ENCODE peak calls at places on chromosomes 6 and 20, in five cellular contexts. V is breast epithelium, W is bronchial epithelial cell, N is A549, U is body of pancreas. F is an unnamed sample.

GRCh38 chr6:28673800-28674671 is 148.4 kb downstream of the GPX5 start:
- DNase-seq in N (peak), V (no peak), W (peak), U (peak), F (peak)

GRCh38 chr6:108080010-108080780 is 5.7 kb upstream of the OSTM1 start:
- DNase-seq in W (no peak), U (no peak), N (no peak), V (no peak), F (no peak)

GRCh38 chr6:88380083-88380482 is 213.9 kb upstream of the CNR1 start:
- DNase-seq in U (peak), N (peak), W (peak), V (peak), F (peak)

GRCh38 chr6:151690768-151691562 is 116.5 kb upstream of the ESR1 start:
- DNase-seq in W (no peak), N (no peak), V (no peak), U (peak), F (no peak)

GRCh38 chr20:63544958-63545516 is 2.5 kb downstream of the SRMS start:
- DNase-seq in V (no peak), N (peak), W (peak), U (no peak), F (no peak)

GRCh38 chr6:120198033-120198432 is 848.5 kb upstream of the MAN1A1 start:
- DNase-seq in V (no peak), U (no peak), W (peak), N (no peak), F (no peak)

GRCh38 chr6:78701407-78701806 is 165.9 kb upstream of the IRAK1BP1 start:
- DNase-seq in N (no peak), V (no peak), W (peak), U (no peak), F (peak)

GRCh38 chr6:156808287-156808686 is 31.1 kb downstream of the ARID1B start:
- DNase-seq in N (no peak), V (no peak), W (no peak), U (peak), F (peak)

GRCh38 chr20:41318271-41318649 is 729 bp upstream of the ZHX3 start:
- DNase-seq in N (no peak), W (peak), U (no peak), V (no peak), F (no peak)

GRCh38 chr6:147166360-147166944 is 37.8 kb upstream of the STXBP5 start:
- DNase-seq in N (no peak), U (no peak), W (no peak), V (no peak), F (no peak)

GRCh38 chr20:63754008-63754407 is 14.4 kb downstream of the SLC2A4RG start:
- DNase-seq in V (no peak), N (no peak), U (no peak), W (no peak), F (no peak)

GRCh38 chr6:134846031-134846430 is 103.9 kb downstream of the ALDH8A1 start:
- DNase-seq in U (no peak), N (no peak), W (no peak), V (no peak), F (no peak)

GRCh38 chr6:24925661-24926060 is 10.1 kb downstream of the RIPOR2 start:
- DNase-seq in W (no peak), U (no peak), N (no peak), V (no peak), F (no peak)

GRCh38 chr6:52243282-52243893 is 912 bp downstream of the IL17F start:
- DNase-seq in V (no peak), N (no peak), W (peak), U (no peak), F (no peak)

GRCh38 chr6:90179190-90180169 is 117.2 kb downstream of the BACH2 start:
- DNase-seq in W (peak), U (no peak), V (no peak), N (no peak), F (no peak)

GRCh38 chr6:158769696-158770446 is 49.3 kb downstream of the EZR start:
- DNase-seq in W (no peak), N (no peak), U (no peak), V (no peak), F (no peak)

GRCh38 chr6:133590814-133591213 is 298.1 kb upstream of the TCF21 start:
- DNase-seq in W (peak), N (no peak), V (no peak), U (no peak), F (no peak)

GRCh38 chr6:52610745-52611355 is 34.0 kb upstream of the TRAM2 start:
- DNase-seq in W (peak), V (no peak), N (no peak), U (no peak), F (no peak)

GRCh38 chr20:726160-726559 is 42.1 kb downstream of the SLC52A3 start:
- DNase-seq in V (no peak), N (no peak), W (no peak), U (no peak), F (no peak)

GRCh38 chr20:731891-732560 is 36.3 kb downstream of the SLC52A3 start:
- DNase-seq in U (no peak), N (no peak), W (no peak), V (no peak), F (no peak)

GRCh38 chr20:730005-730404 is 38.3 kb downstream of the SLC52A3 start:
- DNase-seq in V (no peak), N (no peak), U (no peak), W (no peak), F (no peak)

GRCh38 chr20:725491-725890 is 42.8 kb downstream of the SLC52A3 start:
- DNase-seq in V (no peak), W (no peak), U (no peak), N (no peak), F (no peak)

GRCh38 chr20:728022-728944 is 40.0 kb downstream of the SLC52A3 start:
- DNase-seq in V (no peak), W (peak), U (peak), N (peak), F (no peak)
- TF ChIP-seq CTCF in V (peak), W (peak), U (peak), N (peak), F (peak)

GRCh38 chr6:137845460-137845859 is 21.6 kb upstream of the TNFAIP3 start:
- DNase-seq in N (no peak), W (peak), U (no peak), V (no peak), F (no peak)
- TF ChIP-seq CTCF in N (no peak), W (peak), U (peak), V (no peak), F (no peak)

GRCh38 chr20:61662226-61662945 is 403.3 kb downstream of the TAF4 start:
- DNase-seq in W (no peak), U (no peak), V (no peak), N (peak), F (no peak)
- TF ChIP-seq CTCF in W (no peak), U (no peak), V (no peak), N (no peak), F (peak)

DNA sequence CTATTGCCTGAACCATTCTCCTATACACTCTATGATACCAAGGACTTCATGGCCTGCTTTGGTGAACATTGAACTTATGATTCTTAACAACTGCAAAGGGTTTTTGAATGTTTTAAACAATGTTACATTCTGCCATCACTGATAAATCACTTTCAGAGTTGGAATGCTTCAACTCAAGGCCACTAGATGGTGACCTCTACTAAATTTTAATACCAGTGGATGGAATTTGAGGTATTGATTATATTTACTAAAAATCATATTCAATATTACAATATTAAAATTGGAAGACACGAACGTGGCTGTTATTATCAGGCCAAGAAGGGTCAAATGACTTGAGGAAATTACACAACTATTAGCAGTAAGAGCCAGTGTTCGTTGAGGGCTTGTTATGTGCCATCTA is 18.6 kb downstream of the MYCT1 start:
- DNase-seq in U (no peak), V (no peak), N (no peak), W (no peak), F (no peak)
- TF ChIP-seq CTCF in U (no peak), V (no peak), N (peak), W (no peak), F (no peak)

DNA sequence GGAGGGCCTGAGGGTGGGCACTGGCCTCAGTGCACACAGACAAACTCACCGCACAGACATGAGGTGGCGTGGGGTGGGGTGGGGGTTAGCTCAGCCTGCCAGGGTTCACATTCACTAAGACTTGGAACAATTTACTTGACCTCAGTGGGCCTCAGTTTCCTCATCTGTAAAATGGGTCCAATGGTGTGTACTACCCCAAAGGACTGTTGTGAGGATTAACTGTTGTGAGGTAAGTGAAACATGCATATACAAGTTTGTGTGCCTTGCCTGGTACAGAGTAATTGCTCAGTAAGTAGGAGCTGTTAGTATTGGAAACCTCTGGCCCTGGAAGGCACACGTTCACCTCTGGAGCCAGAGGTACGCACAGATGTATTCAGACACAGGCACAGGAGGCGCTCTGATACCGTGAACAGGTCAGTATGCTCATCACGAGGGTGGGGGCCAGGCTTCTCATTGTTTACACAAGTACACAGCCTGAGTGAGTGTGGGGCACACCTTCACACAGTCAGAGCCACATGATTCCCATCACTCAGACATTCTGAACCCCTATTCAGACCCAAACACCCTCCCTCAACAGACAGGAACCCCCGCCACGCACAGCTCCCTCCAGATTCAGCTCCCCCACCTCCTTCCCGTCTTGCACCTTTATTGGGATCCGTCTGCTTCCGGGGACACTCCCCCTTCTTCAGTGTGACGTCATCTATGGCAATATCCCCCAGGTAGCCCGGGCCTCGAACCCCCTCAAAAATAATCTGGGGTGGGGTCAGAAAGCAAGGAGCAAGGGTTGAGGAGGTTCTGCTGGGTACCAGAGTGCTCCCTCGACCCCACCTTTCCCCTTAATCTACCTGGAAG is 59.9 kb downstream of the MDGA1 start:
- DNase-seq in V (no peak), U (no peak), N (no peak), W (no peak), F (no peak)
- TF ChIP-seq CTCF in V (no peak), U (no peak), N (no peak), W (peak), F (no peak)

DNA sequence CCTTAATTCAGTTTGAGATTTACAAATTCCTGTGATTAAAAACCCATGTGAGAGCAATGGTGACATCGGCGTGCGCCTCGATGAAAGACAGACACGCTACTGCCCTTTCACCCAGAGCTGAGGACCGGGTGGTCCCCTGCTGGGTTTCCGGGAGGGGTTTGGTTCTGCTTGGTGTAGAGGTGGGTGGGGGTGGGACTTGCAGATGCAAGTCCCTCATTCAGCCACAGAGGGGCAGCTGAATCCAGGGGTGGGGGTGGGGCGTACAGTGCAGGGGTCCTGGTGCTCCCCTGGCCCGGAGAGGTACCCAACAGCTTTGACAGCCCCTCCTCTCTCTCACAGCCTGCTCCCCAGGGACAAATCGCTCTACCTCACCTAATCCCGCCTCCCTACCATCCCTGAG is 118.7 kb downstream of the JPH2 start:
- DNase-seq in W (no peak), V (peak), U (no peak), N (no peak), F (no peak)
- TF ChIP-seq CTCF in W (no peak), V (no peak), U (no peak), N (no peak), F (no peak)

GRCh38 chr6:81241717-81242116 is 510.8 kb downstream of the TENT5A start:
- DNase-seq in W (peak), N (peak), U (no peak), V (no peak), F (peak)
- TF ChIP-seq CTCF in W (peak), N (no peak), U (peak), V (no peak), F (peak)

GRCh38 chr6:36915599-36915998 is 29.8 kb downstream of the C6orf89 start:
- DNase-seq in W (no peak), V (no peak), U (no peak), N (no peak), F (no peak)

GRCh38 chr6:36916159-36916558 is 30.4 kb downstream of the C6orf89 start:
- DNase-seq in U (no peak), W (peak), V (no peak), N (no peak), F (no peak)

GRCh38 chr6:36912583-36912982 is 26.8 kb downstream of the C6orf89 start:
- DNase-seq in U (no peak), N (no peak), V (no peak), W (peak), F (peak)

GRCh38 chr6:36913082-36913481 is 27.3 kb downstream of the C6orf89 start:
- DNase-seq in U (no peak), W (no peak), V (no peak), N (no peak), F (no peak)

GRCh38 chr6:36914227-36914794 is 28.6 kb downstream of the C6orf89 start:
- DNase-seq in W (peak), V (peak), N (peak), U (peak), F (no peak)
- TF ChIP-seq CTCF in W (peak), V (peak), N (peak), U (peak), F (peak)

GRCh38 chr20:3753098-3753497 is 14.5 kb downstream of the ADISSP start:
- DNase-seq in V (no peak), W (peak), N (peak), U (peak), F (no peak)
- TF ChIP-seq CTCF in V (peak), W (peak), N (peak), U (peak), F (peak)

GRCh38 chr20:32823078-32823477 is 3.3 kb downstream of the MAPRE1 start:
- DNase-seq in V (no peak), U (no peak), W (peak), N (no peak), F (peak)
- TF ChIP-seq CTCF in V (no peak), U (no peak), W (peak), N (no peak), F (no peak)